ENCODE peak calls at places on chromosomes 6 and 20, in five cellular contexts. A, I, H, O and E are unnamed samples.
A peak's percentile ranks its signal among the peaks of the same experiment; 100 is the strongest.

GRCh38 chr6:16723833-16724232 is 37.4 kb downstream of the ATXN1 start:
- DNase-seq in A (no peak), I (no peak), H (no peak), O (no peak), E (peak; percentile 36)

GRCh38 chr20:44279228-44279627 is 31.8 kb downstream of the FITM2 start:
- DNase-seq in A (no peak), O (no peak), H (no peak), I (peak; percentile 37), E (peak; percentile 85)

GRCh38 chr20:10476319-10476724 is 41.2 kb downstream of the SLX4IP start:
- DNase-seq in H (no peak), I (no peak), A (no peak), O (no peak), E (no peak)

GRCh38 chr6:38137609-38138008 is 318.1 kb downstream of the ZFAND3 start:
- DNase-seq in O (no peak), A (no peak), H (no peak), I (no peak), E (no peak)

GRCh38 chr6:18823782-18824386 is 436.7 kb downstream of the RNF144B start:
- DNase-seq in O (no peak), A (no peak), H (no peak), I (no peak), E (peak; percentile 2)

GRCh38 chr6:42704251-42704936 is 18.0 kb downstream of the PRPH2 start:
- DNase-seq in H (peak; percentile 34), A (peak; percentile 81), O (no peak), I (no peak), E (no peak)

GRCh38 chr20:34626978-34627377 is 49.9 kb downstream of the PIGU start:
- DNase-seq in H (no peak), I (no peak), O (no peak), A (no peak), E (no peak)

GRCh38 chr20:8156603-8157079 is 24.6 kb downstream of the PLCB1 start:
- DNase-seq in I (peak; percentile 28), A (no peak), O (no peak), H (no peak), E (no peak)

GRCh38 chr20:59010995-59011873 is 4.2 kb upstream of the CTSZ start:
- DNase-seq in O (no peak), A (peak; percentile 44), H (peak; percentile 25), I (no peak), E (peak; percentile 86)

GRCh38 chr6:12138377-12138776 is 126.3 kb downstream of the HIVEP1 start:
- DNase-seq in O (no peak), A (no peak), H (no peak), I (no peak), E (no peak)

GRCh38 chr20:45621593-45621992 is 7.9 kb upstream of the WFDC10A start:
- DNase-seq in I (no peak), H (no peak), A (no peak), O (no peak), E (no peak)
- TF ChIP-seq POLR2A in I (no peak), H (no peak), A (no peak), O (no peak), E (no peak)

DNA sequence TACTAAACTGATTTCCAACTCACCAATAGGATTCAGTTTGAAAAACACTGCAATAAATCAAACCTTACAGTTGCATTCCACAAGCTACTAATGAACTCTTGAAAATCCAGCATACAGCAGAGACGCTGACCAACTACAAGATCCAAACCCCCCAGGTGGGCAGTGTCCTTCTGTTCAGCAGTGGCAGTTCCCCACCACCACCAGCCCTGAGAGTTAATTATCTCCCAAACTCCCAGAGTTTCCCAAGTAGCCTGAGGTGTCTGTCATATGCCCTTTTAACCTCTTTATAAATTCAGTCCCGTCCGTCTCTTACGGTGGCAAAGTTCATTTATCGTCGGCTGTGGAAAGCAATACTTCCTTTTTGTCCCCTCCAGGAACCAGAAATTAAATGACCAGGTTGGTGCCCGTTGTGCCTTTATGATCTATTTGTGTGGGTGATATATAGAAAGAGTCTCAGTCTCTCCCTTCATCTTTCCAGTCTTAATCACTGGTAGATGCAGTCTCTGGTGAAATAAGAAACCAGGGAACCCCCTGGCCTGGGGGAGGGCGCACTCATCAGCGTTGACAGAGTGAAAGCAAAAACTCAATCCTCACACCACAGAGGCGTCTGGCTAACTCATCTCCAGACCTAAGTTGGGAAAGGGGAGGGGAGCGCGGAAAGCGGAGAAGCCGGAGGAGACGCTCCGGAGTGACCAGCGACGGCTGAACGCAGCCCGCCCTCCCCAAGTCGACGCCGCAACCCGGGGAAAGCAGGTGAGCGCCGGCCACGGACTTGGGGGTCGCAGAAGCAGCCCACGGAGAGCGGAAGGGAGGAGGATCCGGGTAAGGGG is 717 bp downstream of the MRPL14 start:
- DNase-seq in A (peak; percentile 61), I (peak; percentile 42), H (peak; percentile 41), O (peak; percentile 33), E (peak; percentile 91)
- TF ChIP-seq POLR2A in A (no peak), I (no peak), H (no peak), O (no peak), E (no peak)

GRCh38 chr6:10692965-10693538 is 1.4 kb downstream of the C6orf52 start:
- DNase-seq in H (no peak), O (no peak), I (no peak), A (no peak), E (no peak)

GRCh38 chr6:10690651-10691445 is 3.6 kb downstream of the C6orf52 start:
- DNase-seq in A (no peak), H (no peak), I (no peak), O (no peak), E (no peak)

GRCh38 chr6:10696655-10697054 is 1.9 kb downstream of the PAK1IP1 start:
- DNase-seq in I (no peak), A (no peak), H (no peak), O (no peak), E (no peak)

GRCh38 chr6:10695086-10695657 is 400 bp downstream of the PAK1IP1 start:
- DNase-seq in I (peak; percentile 5), A (no peak), H (no peak), O (no peak), E (no peak)

DNA sequence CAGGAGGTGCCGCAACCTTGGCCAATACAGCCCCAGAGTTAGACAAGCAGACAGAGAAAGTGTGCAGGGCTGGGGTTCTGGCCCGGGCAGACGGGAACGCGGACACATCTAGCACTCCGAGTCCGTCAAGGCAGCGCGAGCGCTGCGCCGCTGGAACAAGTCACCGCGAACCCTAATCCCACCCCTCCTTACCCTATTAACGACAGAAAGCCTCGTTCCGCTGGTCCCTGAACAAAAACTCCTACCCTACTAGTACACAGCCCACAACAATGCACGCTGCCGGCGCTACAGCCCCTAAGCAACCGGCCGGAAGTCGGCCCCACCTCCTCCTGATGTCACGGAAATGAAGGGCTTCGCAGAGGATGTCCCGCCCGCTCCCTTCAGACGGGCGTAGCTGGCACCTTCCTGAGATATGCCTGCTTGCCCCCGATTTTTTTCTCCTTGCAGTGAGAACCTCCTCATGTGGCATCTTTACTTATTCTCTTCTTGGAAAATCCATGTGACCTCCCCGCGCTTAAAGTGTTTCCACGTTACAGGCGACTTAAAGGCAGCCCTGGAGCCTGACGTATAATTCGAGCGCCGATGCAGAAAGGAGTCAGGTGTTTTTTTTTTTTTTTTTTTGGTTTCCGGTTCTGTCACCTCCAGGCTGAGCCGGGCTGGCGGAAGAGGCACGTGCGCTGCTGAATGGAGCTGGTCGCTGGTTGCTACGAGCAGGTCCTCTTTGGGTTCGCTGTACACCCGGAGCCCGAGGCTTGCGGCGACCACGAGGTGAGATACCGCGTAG is at the start of the genes C6orf52 and PAK1IP1:
- DNase-seq in H (peak; percentile 93), O (peak; percentile 92), A (peak; percentile 96), I (peak; percentile 88), E (peak; percentile 82)
- TF ChIP-seq POLR2A in H (peak; percentile 84), O (no peak), A (peak; percentile 23), I (peak; percentile 89), E (peak; percentile 79)

GRCh38 chr6:99819853-99820252 is 174.2 kb downstream of the MCHR2 start:
- DNase-seq in I (no peak), H (no peak), O (no peak), A (no peak), E (no peak)

GRCh38 chr6:99822741-99823512 is 171.1 kb downstream of the MCHR2 start:
- DNase-seq in H (no peak), A (no peak), I (peak; percentile 22), O (no peak), E (peak; percentile 9)

GRCh38 chr6:99818161-99818560 is 175.9 kb downstream of the MCHR2 start:
- DNase-seq in A (no peak), I (no peak), H (no peak), O (no peak), E (no peak)

GRCh38 chr6:99816795-99817194 is 177.2 kb downstream of the MCHR2 start:
- DNase-seq in H (no peak), O (no peak), I (no peak), A (no peak), E (no peak)

DNA sequence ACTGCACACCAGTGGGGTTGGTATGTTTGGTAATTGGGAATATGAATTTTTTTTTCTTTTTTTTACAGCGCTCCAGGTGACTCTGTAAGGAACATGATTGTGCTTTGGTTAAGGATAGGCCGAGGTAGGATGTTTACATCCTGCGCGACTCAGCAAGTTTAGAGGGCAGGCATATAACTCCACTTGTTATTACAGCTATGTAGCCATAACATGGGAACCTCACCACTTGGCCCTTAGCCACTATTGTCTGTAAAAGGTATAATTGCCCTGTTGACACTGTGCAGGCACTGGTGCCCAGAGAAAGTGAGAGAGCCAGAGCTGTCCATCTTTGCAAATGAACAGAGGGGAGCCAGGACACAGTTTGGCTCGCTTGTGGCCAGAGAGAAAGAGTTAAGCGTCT is 172.9 kb downstream of the MCHR2 start:
- DNase-seq in O (no peak), A (no peak), I (no peak), H (no peak), E (no peak)
- TF ChIP-seq POLR2A in O (no peak), A (no peak), I (no peak), H (no peak), E (no peak)